ENCODE peak calls at places on chromosomes 1 and 21, in eight cellular contexts. One of them, this sample, is unnamed.

GRCh38 chr1:185646202-185646683 is 87.9 kb upstream of the HMCN1 start:
- DNase-seq in LHCN-M2: peak
- DNase-seq in stimulated activated CD8-positive, alpha-beta memory T cell treated with anti-CD3 and anti-CD28 coated beads, Interleukin-15, amount 100 ng/mL, for 24 hours: no peak
- DNase-seq in HTR-8/SVneo: peak
- DNase-seq in Daoy: peak
- DNase-seq in progenitor cell of endocrine pancreas: no peak
- DNase-seq in germinal center: no peak
- DNase-seq in suprapubic skin: no peak
- DNase-seq in this sample: peak

GRCh38 chr1:11374079-11374747 is 101.2 kb downstream of the UBIAD1 start:
- DNase-seq in LHCN-M2: no peak
- DNase-seq in stimulated activated CD8-positive, alpha-beta memory T cell treated with anti-CD3 and anti-CD28 coated beads, Interleukin-15, amount 100 ng/mL, for 24 hours: no peak
- DNase-seq in HTR-8/SVneo: no peak
- DNase-seq in Daoy: no peak
- DNase-seq in progenitor cell of endocrine pancreas: no peak
- DNase-seq in germinal center: no peak
- DNase-seq in suprapubic skin: no peak
- DNase-seq in this sample: no peak

GRCh38 chr1:2258996-2259395 is 30.9 kb downstream of the SKI start:
- DNase-seq in LHCN-M2: no peak
- DNase-seq in stimulated activated CD8-positive, alpha-beta memory T cell treated with anti-CD3 and anti-CD28 coated beads, Interleukin-15, amount 100 ng/mL, for 24 hours: no peak
- DNase-seq in HTR-8/SVneo: no peak
- DNase-seq in Daoy: no peak
- DNase-seq in progenitor cell of endocrine pancreas: no peak
- DNase-seq in germinal center: no peak
- DNase-seq in suprapubic skin: no peak
- DNase-seq in this sample: no peak

GRCh38 chr1:1282998-1283397 is 2.8 kb downstream of the SCNN1D start:
- DNase-seq in LHCN-M2: peak
- DNase-seq in stimulated activated CD8-positive, alpha-beta memory T cell treated with anti-CD3 and anti-CD28 coated beads, Interleukin-15, amount 100 ng/mL, for 24 hours: no peak
- DNase-seq in HTR-8/SVneo: no peak
- DNase-seq in Daoy: peak
- DNase-seq in progenitor cell of endocrine pancreas: no peak
- DNase-seq in germinal center: no peak
- DNase-seq in suprapubic skin: no peak
- DNase-seq in this sample: no peak

GRCh38 chr1:245148069-245148468 is 6.7 kb upstream of the KIF26B start:
- DNase-seq in LHCN-M2: no peak
- DNase-seq in stimulated activated CD8-positive, alpha-beta memory T cell treated with anti-CD3 and anti-CD28 coated beads, Interleukin-15, amount 100 ng/mL, for 24 hours: no peak
- DNase-seq in HTR-8/SVneo: no peak
- DNase-seq in Daoy: no peak
- DNase-seq in progenitor cell of endocrine pancreas: no peak
- DNase-seq in germinal center: no peak
- DNase-seq in suprapubic skin: no peak
- DNase-seq in this sample: no peak

GRCh38 chr1:243851129-243851756 is 1.2 kb upstream of the AKT3 start:
- DNase-seq in LHCN-M2: peak
- DNase-seq in stimulated activated CD8-positive, alpha-beta memory T cell treated with anti-CD3 and anti-CD28 coated beads, Interleukin-15, amount 100 ng/mL, for 24 hours: no peak
- DNase-seq in HTR-8/SVneo: no peak
- DNase-seq in Daoy: no peak
- DNase-seq in progenitor cell of endocrine pancreas: no peak
- DNase-seq in germinal center: no peak
- DNase-seq in suprapubic skin: no peak
- DNase-seq in this sample: no peak

GRCh38 chr1:207004931-207005830 is 27.4 kb downstream of the C1orf116 start:
- DNase-seq in LHCN-M2: peak
- DNase-seq in stimulated activated CD8-positive, alpha-beta memory T cell treated with anti-CD3 and anti-CD28 coated beads, Interleukin-15, amount 100 ng/mL, for 24 hours: no peak
- DNase-seq in HTR-8/SVneo: peak
- DNase-seq in Daoy: peak
- DNase-seq in progenitor cell of endocrine pancreas: no peak
- DNase-seq in germinal center: peak
- DNase-seq in suprapubic skin: no peak
- DNase-seq in this sample: no peak

GRCh38 chr1:12031039-12031980 is 12.0 kb downstream of the MIIP start:
- DNase-seq in LHCN-M2: no peak
- DNase-seq in stimulated activated CD8-positive, alpha-beta memory T cell treated with anti-CD3 and anti-CD28 coated beads, Interleukin-15, amount 100 ng/mL, for 24 hours: peak
- DNase-seq in HTR-8/SVneo: peak
- DNase-seq in Daoy: peak
- DNase-seq in progenitor cell of endocrine pancreas: no peak
- DNase-seq in germinal center: peak
- DNase-seq in suprapubic skin: no peak
- DNase-seq in this sample: no peak

GRCh38 chr21:30408782-30409494 is 13.1 kb downstream of the KRTAP13-1 start:
- DNase-seq in LHCN-M2: no peak
- DNase-seq in stimulated activated CD8-positive, alpha-beta memory T cell treated with anti-CD3 and anti-CD28 coated beads, Interleukin-15, amount 100 ng/mL, for 24 hours: no peak
- DNase-seq in HTR-8/SVneo: peak
- DNase-seq in Daoy: peak
- DNase-seq in progenitor cell of endocrine pancreas: peak
- DNase-seq in germinal center: no peak
- DNase-seq in suprapubic skin: no peak
- DNase-seq in this sample: no peak

GRCh38 chr1:203173156-203173555 is 2.5 kb downstream of the MYBPH start:
- DNase-seq in LHCN-M2: no peak
- DNase-seq in stimulated activated CD8-positive, alpha-beta memory T cell treated with anti-CD3 and anti-CD28 coated beads, Interleukin-15, amount 100 ng/mL, for 24 hours: no peak
- DNase-seq in HTR-8/SVneo: no peak
- DNase-seq in Daoy: no peak
- DNase-seq in progenitor cell of endocrine pancreas: no peak
- DNase-seq in germinal center: no peak
- DNase-seq in suprapubic skin: no peak
- DNase-seq in this sample: no peak

GRCh38 chr1:155316922-155317321 is 3.8 kb upstream of the RUSC1 start:
- DNase-seq in LHCN-M2: no peak
- DNase-seq in stimulated activated CD8-positive, alpha-beta memory T cell treated with anti-CD3 and anti-CD28 coated beads, Interleukin-15, amount 100 ng/mL, for 24 hours: no peak
- DNase-seq in HTR-8/SVneo: no peak
- DNase-seq in Daoy: no peak
- DNase-seq in progenitor cell of endocrine pancreas: no peak
- DNase-seq in germinal center: no peak
- DNase-seq in suprapubic skin: no peak
- DNase-seq in this sample: no peak

GRCh38 chr1:25204797-25205441 is 27.4 kb downstream of the SYF2 start:
- DNase-seq in LHCN-M2: peak
- DNase-seq in stimulated activated CD8-positive, alpha-beta memory T cell treated with anti-CD3 and anti-CD28 coated beads, Interleukin-15, amount 100 ng/mL, for 24 hours: no peak
- DNase-seq in HTR-8/SVneo: peak
- DNase-seq in Daoy: no peak
- DNase-seq in progenitor cell of endocrine pancreas: no peak
- DNase-seq in germinal center: peak
- DNase-seq in suprapubic skin: no peak
- DNase-seq in this sample: peak

GRCh38 chr1:58465825-58466617 is 80.5 kb downstream of the OMA1 start:
- DNase-seq in LHCN-M2: no peak
- DNase-seq in stimulated activated CD8-positive, alpha-beta memory T cell treated with anti-CD3 and anti-CD28 coated beads, Interleukin-15, amount 100 ng/mL, for 24 hours: no peak
- DNase-seq in HTR-8/SVneo: no peak
- DNase-seq in Daoy: peak
- DNase-seq in progenitor cell of endocrine pancreas: no peak
- DNase-seq in germinal center: no peak
- DNase-seq in suprapubic skin: no peak
- DNase-seq in this sample: no peak

GRCh38 chr1:65097081-65097480 is 50.9 kb upstream of the AK4 start:
- DNase-seq in LHCN-M2: no peak
- DNase-seq in stimulated activated CD8-positive, alpha-beta memory T cell treated with anti-CD3 and anti-CD28 coated beads, Interleukin-15, amount 100 ng/mL, for 24 hours: no peak
- DNase-seq in HTR-8/SVneo: no peak
- DNase-seq in Daoy: no peak
- DNase-seq in progenitor cell of endocrine pancreas: no peak
- DNase-seq in germinal center: no peak
- DNase-seq in suprapubic skin: no peak
- DNase-seq in this sample: no peak

GRCh38 chr1:30120268-30121000 is 603.0 kb downstream of the MATN1 start:
- DNase-seq in LHCN-M2: no peak
- DNase-seq in stimulated activated CD8-positive, alpha-beta memory T cell treated with anti-CD3 and anti-CD28 coated beads, Interleukin-15, amount 100 ng/mL, for 24 hours: no peak
- DNase-seq in HTR-8/SVneo: no peak
- DNase-seq in Daoy: no peak
- DNase-seq in progenitor cell of endocrine pancreas: no peak
- DNase-seq in germinal center: no peak
- DNase-seq in suprapubic skin: no peak
- DNase-seq in this sample: no peak

GRCh38 chr1:219317762-219318353 is 144.2 kb downstream of the LYPLAL1 start:
- DNase-seq in LHCN-M2: no peak
- DNase-seq in stimulated activated CD8-positive, alpha-beta memory T cell treated with anti-CD3 and anti-CD28 coated beads, Interleukin-15, amount 100 ng/mL, for 24 hours: no peak
- DNase-seq in HTR-8/SVneo: no peak
- DNase-seq in Daoy: peak
- DNase-seq in progenitor cell of endocrine pancreas: no peak
- DNase-seq in germinal center: peak
- DNase-seq in suprapubic skin: no peak
- DNase-seq in this sample: no peak

GRCh38 chr1:145729196-145729595 is 9.9 kb downstream of the CD160 start:
- DNase-seq in LHCN-M2: no peak
- DNase-seq in stimulated activated CD8-positive, alpha-beta memory T cell treated with anti-CD3 and anti-CD28 coated beads, Interleukin-15, amount 100 ng/mL, for 24 hours: no peak
- DNase-seq in HTR-8/SVneo: no peak
- DNase-seq in Daoy: no peak
- DNase-seq in progenitor cell of endocrine pancreas: no peak
- DNase-seq in germinal center: no peak
- DNase-seq in suprapubic skin: no peak
- DNase-seq in this sample: no peak

GRCh38 chr1:93219443-93219842 is 38.9 kb downstream of the CCDC18 start:
- DNase-seq in LHCN-M2: no peak
- DNase-seq in stimulated activated CD8-positive, alpha-beta memory T cell treated with anti-CD3 and anti-CD28 coated beads, Interleukin-15, amount 100 ng/mL, for 24 hours: no peak
- DNase-seq in HTR-8/SVneo: no peak
- DNase-seq in Daoy: no peak
- DNase-seq in progenitor cell of endocrine pancreas: no peak
- DNase-seq in germinal center: no peak
- DNase-seq in suprapubic skin: no peak
- DNase-seq in this sample: no peak

GRCh38 chr1:240888039-240888786 is 276.3 kb upstream of the GREM2 start:
- DNase-seq in LHCN-M2: no peak
- DNase-seq in stimulated activated CD8-positive, alpha-beta memory T cell treated with anti-CD3 and anti-CD28 coated beads, Interleukin-15, amount 100 ng/mL, for 24 hours: no peak
- DNase-seq in HTR-8/SVneo: peak
- DNase-seq in Daoy: peak
- DNase-seq in progenitor cell of endocrine pancreas: peak
- DNase-seq in germinal center: peak
- DNase-seq in suprapubic skin: no peak
- DNase-seq in this sample: no peak

GRCh38 chr1:89050649-89051033 is 14.4 kb downstream of the GBP1 start:
- DNase-seq in LHCN-M2: no peak
- DNase-seq in stimulated activated CD8-positive, alpha-beta memory T cell treated with anti-CD3 and anti-CD28 coated beads, Interleukin-15, amount 100 ng/mL, for 24 hours: no peak
- DNase-seq in HTR-8/SVneo: no peak
- DNase-seq in Daoy: no peak
- DNase-seq in progenitor cell of endocrine pancreas: no peak
- DNase-seq in germinal center: no peak
- DNase-seq in suprapubic skin: no peak
- DNase-seq in this sample: no peak

GRCh38 chr1:226082959-226083302 is 20.4 kb downstream of the H3-3A start:
- DNase-seq in LHCN-M2: peak
- DNase-seq in stimulated activated CD8-positive, alpha-beta memory T cell treated with anti-CD3 and anti-CD28 coated beads, Interleukin-15, amount 100 ng/mL, for 24 hours: no peak
- DNase-seq in HTR-8/SVneo: peak
- DNase-seq in Daoy: peak
- DNase-seq in progenitor cell of endocrine pancreas: peak
- DNase-seq in germinal center: no peak
- DNase-seq in suprapubic skin: peak
- DNase-seq in this sample: no peak

GRCh38 chr1:20717452-20718342 is at the start of gene KIF17:
- DNase-seq in LHCN-M2: no peak
- DNase-seq in stimulated activated CD8-positive, alpha-beta memory T cell treated with anti-CD3 and anti-CD28 coated beads, Interleukin-15, amount 100 ng/mL, for 24 hours: no peak
- DNase-seq in HTR-8/SVneo: no peak
- DNase-seq in Daoy: peak
- DNase-seq in progenitor cell of endocrine pancreas: peak
- DNase-seq in germinal center: peak
- DNase-seq in suprapubic skin: no peak
- DNase-seq in this sample: no peak

GRCh38 chr1:7045897-7046296 is 260.6 kb downstream of the CAMTA1 start:
- DNase-seq in LHCN-M2: no peak
- DNase-seq in stimulated activated CD8-positive, alpha-beta memory T cell treated with anti-CD3 and anti-CD28 coated beads, Interleukin-15, amount 100 ng/mL, for 24 hours: no peak
- DNase-seq in HTR-8/SVneo: no peak
- DNase-seq in Daoy: no peak
- DNase-seq in progenitor cell of endocrine pancreas: no peak
- DNase-seq in germinal center: no peak
- DNase-seq in suprapubic skin: no peak
- DNase-seq in this sample: no peak

GRCh38 chr1:161044908-161045748 is 649 bp downstream of the USF1 start:
- DNase-seq in LHCN-M2: peak
- DNase-seq in stimulated activated CD8-positive, alpha-beta memory T cell treated with anti-CD3 and anti-CD28 coated beads, Interleukin-15, amount 100 ng/mL, for 24 hours: peak
- DNase-seq in HTR-8/SVneo: peak
- DNase-seq in Daoy: peak
- DNase-seq in progenitor cell of endocrine pancreas: peak
- DNase-seq in germinal center: peak
- DNase-seq in suprapubic skin: no peak
- DNase-seq in this sample: peak

GRCh38 chr1:165697881-165698842 is at the start of gene ALDH9A1:
- DNase-seq in LHCN-M2: peak
- DNase-seq in stimulated activated CD8-positive, alpha-beta memory T cell treated with anti-CD3 and anti-CD28 coated beads, Interleukin-15, amount 100 ng/mL, for 24 hours: peak
- DNase-seq in HTR-8/SVneo: peak
- DNase-seq in Daoy: peak
- DNase-seq in progenitor cell of endocrine pancreas: peak
- DNase-seq in germinal center: peak
- DNase-seq in suprapubic skin: peak
- DNase-seq in this sample: peak

GRCh38 chr1:236489710-236490377 is 33.9 kb upstream of the LGALS8 start:
- DNase-seq in LHCN-M2: peak
- DNase-seq in stimulated activated CD8-positive, alpha-beta memory T cell treated with anti-CD3 and anti-CD28 coated beads, Interleukin-15, amount 100 ng/mL, for 24 hours: no peak
- DNase-seq in HTR-8/SVneo: peak
- DNase-seq in Daoy: peak
- DNase-seq in progenitor cell of endocrine pancreas: no peak
- DNase-seq in germinal center: peak
- DNase-seq in suprapubic skin: no peak
- DNase-seq in this sample: no peak

GRCh38 chr21:27647401-27647800 is 680.5 kb upstream of the ADAMTS5 start:
- DNase-seq in LHCN-M2: peak
- DNase-seq in stimulated activated CD8-positive, alpha-beta memory T cell treated with anti-CD3 and anti-CD28 coated beads, Interleukin-15, amount 100 ng/mL, for 24 hours: no peak
- DNase-seq in HTR-8/SVneo: no peak
- DNase-seq in Daoy: no peak
- DNase-seq in progenitor cell of endocrine pancreas: no peak
- DNase-seq in germinal center: no peak
- DNase-seq in suprapubic skin: no peak
- DNase-seq in this sample: no peak

GRCh38 chr1:12143631-12144155 is 23.1 kb upstream of the TNFRSF1B start:
- DNase-seq in LHCN-M2: peak
- DNase-seq in stimulated activated CD8-positive, alpha-beta memory T cell treated with anti-CD3 and anti-CD28 coated beads, Interleukin-15, amount 100 ng/mL, for 24 hours: no peak
- DNase-seq in HTR-8/SVneo: peak
- DNase-seq in Daoy: peak
- DNase-seq in progenitor cell of endocrine pancreas: no peak
- DNase-seq in germinal center: no peak
- DNase-seq in suprapubic skin: peak
- DNase-seq in this sample: no peak

This sample was measured in retinal pigment epithelial cell.